ENCODE peak calls at places on chromosomes 5 and 9, in eight cellular contexts. V is GDM1; O is globus pallidus; D is fibroblast of pulmonary artery; B is stimulated activated CD8-positive, alpha-beta memory T cell treated with anti-CD3 and anti-CD28 coated beads, Interleukin-15, amount 100 ng/mL, for 24 hours; U is HTR-8/SVneo; X is mesenchymal stem cell; E is NCI-H1694. Q is an unnamed sample.

GRCh38 chr5:61123145-61123544 is 39.1 kb downstream of the SMIM15 start:
- DNase-seq in E (no peak), X (no peak), D (no peak), U (no peak), B (no peak), V (no peak), O (no peak), Q (no peak)

GRCh38 chr5:135718151-135718550 is 116.3 kb upstream of the SLC25A48 start:
- DNase-seq in O (no peak), X (peak), D (no peak), E (no peak), B (no peak), V (no peak), U (peak), Q (no peak)

GRCh38 chr5:855771-856530 is 5.2 kb upstream of the ZDHHC11 start:
- DNase-seq in E (no peak), B (no peak), V (no peak), D (no peak), X (peak), O (no peak), U (no peak), Q (no peak)

GRCh38 chr5:80142996-80143395 is 107.8 kb downstream of the THBS4 start:
- DNase-seq in O (no peak), U (no peak), X (no peak), D (no peak), E (no peak), B (no peak), V (no peak), Q (no peak)

GRCh38 chr9:114372971-114373591 is 14.7 kb downstream of the AKNA start:
- DNase-seq in E (no peak), U (no peak), D (no peak), V (peak), O (peak), B (peak), X (no peak), Q (no peak)

GRCh38 chr9:5531251-5531972 is 21.1 kb downstream of the PDCD1LG2 start:
- DNase-seq in B (no peak), V (no peak), D (no peak), E (no peak), O (no peak), X (no peak), U (no peak), Q (no peak)

GRCh38 chr9:93965830-93966577 is 10.8 kb upstream of the BARX1 start:
- DNase-seq in E (no peak), V (no peak), B (no peak), U (no peak), D (no peak), O (no peak), X (no peak), Q (no peak)

GRCh38 chr5:34534237-34535108 is 121.7 kb upstream of the RAI14 start:
- DNase-seq in E (no peak), B (no peak), U (peak), D (peak), X (peak), O (no peak), V (no peak), Q (no peak)

GRCh38 chr5:128038641-128039040 is 44.9 kb upstream of the SLC12A2 start:
- DNase-seq in X (peak), B (no peak), V (peak), O (no peak), U (no peak), E (no peak), D (peak), Q (no peak)

GRCh38 chr9:81146684-81147337 is 542.5 kb downstream of the TLE1 start:
- DNase-seq in X (no peak), E (no peak), U (peak), O (no peak), V (no peak), D (peak), B (no peak), Q (no peak)

Q was measured in posterior cingulate gyrus.